ENCODE peak calls at places on chromosomes 6 and 20, in four cellular contexts. B is IMR-90, V is H9, E is H1. H is an unnamed sample.

GRCh38 chr6:107264357-107264831 is 149.1 kb upstream of the BEND3 start:
- DNase-seq in E (no peak), B (peak), V (no peak), H (no peak)

GRCh38 chr6:71544028-71544427 is 255.4 kb downstream of the OGFRL1 start:
- DNase-seq in E (peak), V (no peak), B (peak), H (peak)

GRCh38 chr20:16061394-16061793 is 511.9 kb downstream of the KIF16B start:
- DNase-seq in V (no peak), B (no peak), E (no peak), H (no peak)

GRCh38 chr6:140538926-140539325 is 1164.5 kb upstream of the CITED2 start:
- DNase-seq in B (peak), E (no peak), V (no peak), H (peak)

GRCh38 chr6:53432318-53433161 is 83.8 kb upstream of the ELOVL5 start:
- DNase-seq in V (no peak), E (no peak), B (peak), H (no peak)

GRCh38 chr6:47064274-47064673 is 22.1 kb upstream of the ADGRF1 start:
- DNase-seq in V (no peak), E (no peak), B (no peak), H (no peak)

GRCh38 chr6:111590209-111590955 is 15.3 kb downstream of the TRAF3IP2 start:
- DNase-seq in E (no peak), V (no peak), B (peak), H (no peak)

GRCh38 chr20:4038047-4038459 is 22.7 kb upstream of the RNF24 start:
- DNase-seq in V (peak), B (peak), E (no peak), H (peak)

GRCh38 chr6:154893927-154894326 is 101.2 kb upstream of the TIAM2 start:
- DNase-seq in E (no peak), B (peak), V (no peak), H (no peak)

GRCh38 chr6:113421997-113422396 is 435.1 kb upstream of the MARCKS start:
- DNase-seq in B (no peak), V (no peak), E (no peak), H (no peak)

GRCh38 chr6:85124472-85125428 is 325.1 kb upstream of the NT5E start:
- DNase-seq in B (peak), V (no peak), E (no peak), H (peak)

GRCh38 chr20:38173237-38174156 is 8.4 kb upstream of the TGM2 start:
- DNase-seq in B (peak), V (no peak), E (no peak), H (no peak)

GRCh38 chr6:3211681-3212080 is 15.8 kb downstream of the TUBB2B start:
- DNase-seq in B (no peak), V (no peak), E (no peak), H (peak)

GRCh38 chr6:41200901-41201783 is at the start of gene TREML2:
- DNase-seq in V (no peak), E (no peak), B (no peak), H (no peak)

GRCh38 chr20:47790032-47790965 is 5.0 kb upstream of the SULF2 start:
- DNase-seq in B (peak), V (no peak), E (no peak), H (no peak)

GRCh38 chr6:168988801-168989200 is 264.8 kb downstream of the THBS2 start:
- DNase-seq in E (no peak), B (peak), V (no peak), H (no peak)

GRCh38 chr6:157909282-157909664 is 72.4 kb upstream of the SYNJ2 start:
- DNase-seq in E (no peak), V (no peak), B (no peak), H (no peak)

GRCh38 chr6:157906537-157907061 is 75.1 kb upstream of the SYNJ2 start:
- DNase-seq in E (no peak), B (no peak), V (no peak), H (no peak)

GRCh38 chr6:157907651-157908050 is 74.0 kb upstream of the SYNJ2 start:
- DNase-seq in E (no peak), B (no peak), V (no peak), H (no peak)

GRCh38 chr6:157911278-157911677 is 70.4 kb upstream of the SYNJ2 start:
- DNase-seq in V (no peak), E (no peak), B (no peak), H (no peak)

DNA sequence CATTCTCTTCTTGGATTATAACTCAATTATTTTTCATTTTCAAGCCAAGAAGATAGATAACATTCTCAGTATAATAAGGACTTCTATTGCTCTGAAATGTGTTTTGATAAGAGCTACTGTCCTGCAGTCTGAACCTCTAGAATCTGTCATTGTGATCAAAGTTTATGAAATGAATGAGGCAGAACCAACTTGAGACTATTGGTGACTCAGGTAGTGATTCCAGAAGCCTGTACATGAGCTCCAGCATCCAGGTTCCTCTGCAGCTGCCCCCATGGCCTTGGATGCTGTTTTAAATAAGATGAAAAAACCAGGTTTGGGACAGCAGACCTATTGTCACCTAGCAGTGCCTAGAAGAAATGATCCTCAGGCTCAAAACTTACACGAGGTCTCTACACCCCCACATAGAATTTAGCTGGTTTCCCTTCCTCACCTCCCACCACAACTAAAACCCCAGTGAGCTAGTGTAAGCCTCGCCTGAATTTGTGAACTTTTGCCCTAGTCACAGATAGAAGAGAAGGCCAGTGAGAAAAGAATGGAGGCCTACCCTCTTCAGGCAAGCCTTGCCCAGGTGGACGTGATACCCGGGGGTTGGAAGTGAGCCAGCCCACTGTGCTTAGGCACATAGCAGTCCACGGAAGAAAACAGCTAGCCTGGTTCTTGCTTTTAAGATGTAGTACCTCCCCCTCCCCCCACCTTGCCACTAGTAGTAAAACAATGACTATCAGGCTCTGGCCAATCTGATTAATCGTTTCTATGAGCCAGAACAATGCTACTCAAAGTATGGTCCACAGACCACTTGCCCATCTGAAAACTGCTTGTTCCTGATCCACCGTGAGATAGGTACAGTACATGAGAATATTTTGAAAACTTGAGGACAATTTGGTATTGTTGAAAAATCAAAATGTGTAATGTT is 73.0 kb upstream of the SYNJ2 start:
- DNase-seq in E (no peak), B (no peak), V (no peak), H (no peak)
- H4K5ac ChIP-seq in E (no peak), B (no peak), V (no peak), H (no peak)

DNA sequence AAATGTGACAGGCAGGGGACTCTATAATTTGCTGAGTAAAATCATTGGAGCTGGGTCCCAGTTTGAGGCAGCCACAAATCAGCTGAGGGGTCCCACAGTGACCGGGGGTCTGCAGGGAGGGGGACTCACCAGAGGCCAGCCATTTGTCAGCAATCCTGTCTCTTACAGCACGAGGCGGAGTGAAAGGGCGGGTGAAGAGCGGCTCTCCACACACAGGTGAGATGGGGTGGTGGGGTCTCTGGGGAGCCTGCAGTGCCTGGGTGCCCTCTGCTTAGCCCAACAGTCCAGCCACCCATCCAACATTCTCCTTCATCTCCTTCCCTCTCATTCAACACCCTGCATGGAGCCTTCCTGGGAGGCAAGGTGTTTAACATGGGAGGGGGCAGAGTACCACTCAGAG is 728 bp downstream of the TMC2 start:
- DNase-seq in V (no peak), E (no peak), B (no peak), H (no peak)
- H4K5ac ChIP-seq in V (no peak), E (no peak), B (no peak), H (no peak)

DNA sequence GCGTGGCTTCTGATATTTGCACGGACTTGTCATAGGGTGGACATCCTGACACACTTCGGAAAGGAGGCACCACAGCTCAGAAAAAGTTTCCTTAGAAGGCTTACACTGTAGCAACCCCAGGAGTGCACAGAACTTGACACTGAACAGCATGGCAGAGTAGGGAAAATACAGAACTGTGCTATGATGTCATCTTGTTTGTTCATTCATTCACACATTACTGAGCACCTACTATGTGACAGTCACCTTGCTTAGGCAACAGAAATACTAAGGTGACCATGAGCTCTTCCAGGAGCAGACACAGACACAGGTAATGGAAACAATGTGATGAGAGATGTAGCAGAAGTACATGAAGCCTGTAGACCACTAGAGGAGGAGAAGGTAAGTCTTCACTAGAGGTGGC is 2.5 kb upstream of the PIGT start:
- DNase-seq in E (no peak), B (no peak), V (no peak), H (no peak)
- H4K5ac ChIP-seq in E (no peak), B (no peak), V (no peak), H (no peak)

DNA sequence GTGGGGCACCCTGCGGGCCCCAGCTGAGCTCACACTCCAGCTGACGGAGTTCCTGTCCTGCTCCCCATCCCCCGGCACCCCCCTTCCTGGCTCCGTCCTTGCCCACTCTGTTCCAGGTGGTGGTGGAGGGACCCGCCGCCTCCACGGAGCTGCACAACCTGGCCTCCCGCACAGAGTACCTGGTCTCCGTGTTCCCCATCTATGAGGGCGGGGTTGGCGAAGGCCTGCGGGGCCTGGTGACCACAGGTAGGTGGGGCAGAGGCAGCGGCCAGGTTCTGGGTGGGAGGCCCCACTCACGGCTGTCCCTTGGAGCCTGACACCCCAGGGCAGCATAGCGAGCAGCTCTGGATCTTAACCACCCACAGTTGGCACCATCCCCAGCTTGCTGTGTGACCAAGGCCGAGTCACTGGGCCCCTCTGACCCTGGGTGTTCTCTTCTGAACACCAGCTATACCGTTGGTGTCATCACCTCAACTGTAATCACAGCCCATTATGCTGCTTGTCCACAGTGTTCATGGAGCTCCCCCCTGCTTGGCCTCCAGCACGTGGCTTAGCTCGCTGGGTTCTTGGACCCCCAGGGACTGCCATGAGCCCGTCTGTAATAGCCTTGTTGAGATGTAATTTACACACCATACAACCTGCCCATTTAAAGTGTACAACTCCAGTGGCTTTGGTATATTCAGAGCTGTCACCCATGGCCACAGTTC is 17.4 kb downstream of the COL20A1 start:
- DNase-seq in E (no peak), B (peak), V (no peak), H (no peak)
- H4K5ac ChIP-seq in E (no peak), B (no peak), V (no peak), H (no peak)

GRCh38 chr6:137350857-137351256 is 131.7 kb upstream of the IFNGR1 start:
- DNase-seq in E (no peak), V (no peak), B (no peak), H (no peak)
- H4K5ac ChIP-seq in E (no peak), V (no peak), B (no peak), H (no peak)

H was measured in mesendoderm.